ENCODE peak calls at places on chromosomes 6 and 20, in six cellular contexts. D, H, C, X, L and M are unnamed samples.

GRCh38 chr6:37493047-37493995 is 6.4 kb downstream of the CCDC167 start:
- DNase-seq in D (no peak), H (no peak), C (no peak), X (no peak), L (no peak), M (no peak)

GRCh38 chr20:19743650-19744015 is 14.4 kb upstream of the RIN2 start:
- DNase-seq in D (no peak), H (no peak), C (no peak), X (no peak), L (no peak), M (no peak)

GRCh38 chr20:3707508-3707899 is 4.9 kb downstream of the SIGLEC1 start:
- DNase-seq in D (no peak), H (no peak), C (no peak), X (no peak), L (no peak), M (no peak)

GRCh38 chr20:24453917-24454316 is 15.5 kb upstream of the SYNDIG1 start:
- DNase-seq in D (no peak), H (no peak), C (no peak), X (no peak), L (no peak), M (peak; percentile 4)

GRCh38 chr20:64079273-64080012 is at the start of gene RGS19:
- DNase-seq in D (peak; percentile 71), H (peak; percentile 76), C (no peak), X (no peak), L (peak; percentile 67), M (peak; percentile 90)

GRCh38 chr20:49821850-49822249 is 9.2 kb downstream of the SLC9A8 start:
- DNase-seq in D (no peak), H (no peak), C (no peak), X (peak; percentile 11), L (peak; percentile 75), M (no peak)

GRCh38 chr20:55333798-55334197 is 671.5 kb downstream of the CBLN4 start:
- DNase-seq in D (no peak), H (no peak), C (no peak), X (no peak), L (no peak), M (no peak)

GRCh38 chr20:62487564-62488086 is 11.8 kb upstream of the GATA5 start:
- DNase-seq in D (no peak), H (no peak), C (no peak), X (no peak), L (no peak), M (no peak)

GRCh38 chr20:1308067-1308701 is 20.8 kb downstream of the SDCBP2 start:
- DNase-seq in D (no peak), H (no peak), C (no peak), X (no peak), L (no peak), M (no peak)

GRCh38 chr6:118080547-118080946 is 173.5 kb downstream of the SLC35F1 start:
- DNase-seq in D (no peak), H (no peak), C (no peak), X (no peak), L (no peak), M (no peak)

GRCh38 chr6:119501798-119502483 is 152.4 kb upstream of the MAN1A1 start:
- DNase-seq in D (no peak), H (no peak), C (no peak), X (no peak), L (no peak), M (peak; percentile 61)

GRCh38 chr6:151330130-151330715 is 61.1 kb downstream of the ZBTB2 start:
- DNase-seq in D (no peak), H (no peak), C (no peak), X (peak; percentile 81), L (peak; percentile 55), M (no peak)

GRCh38 chr6:77440206-77440976 is 22.9 kb downstream of the HTR1B start:
- DNase-seq in D (no peak), H (no peak), C (no peak), X (no peak), L (no peak), M (no peak)

GRCh38 chr6:12060780-12061619 is 48.9 kb downstream of the HIVEP1 start:
- DNase-seq in D (peak; percentile 83), H (peak; percentile 58), C (no peak), X (no peak), L (no peak), M (peak; percentile 96)

GRCh38 chr20:44074252-44075151 is 112.5 kb downstream of the JPH2 start:
- DNase-seq in D (no peak), H (no peak), C (no peak), X (no peak), L (peak; percentile 62), M (no peak)

GRCh38 chr20:32982617-32983458 is 21.4 kb downstream of the SUN5 start:
- DNase-seq in D (no peak), H (no peak), C (peak; percentile 78), X (no peak), L (no peak), M (no peak)

GRCh38 chr20:33415948-33416347 is 14.6 kb upstream of the CDK5RAP1 start:
- DNase-seq in D (no peak), H (no peak), C (no peak), X (no peak), L (peak; percentile 67), M (peak; percentile 26)

GRCh38 chr20:10332656-10333421 is 101.2 kb downstream of the MKKS start:
- DNase-seq in D (no peak), H (no peak), C (no peak), X (no peak), L (no peak), M (no peak)

GRCh38 chr20:24118781-24119175 is 130.2 kb upstream of the GGTLC1 start:
- DNase-seq in D (no peak), H (no peak), C (no peak), X (no peak), L (peak; percentile 11), M (no peak)

GRCh38 chr6:81049425-81050042 is 702.9 kb downstream of the TENT5A start:
- DNase-seq in D (no peak), H (no peak), C (no peak), X (no peak), L (peak; percentile 3), M (no peak)

GRCh38 chr6:10587694-10588392 is 66.7 kb downstream of the GCNT2 start:
- DNase-seq in D (no peak), H (no peak), C (no peak), X (no peak), L (no peak), M (peak; percentile 16)

GRCh38 chr6:70292144-70292543 is 10.7 kb downstream of the COL9A1 start:
- DNase-seq in D (no peak), H (no peak), C (no peak), X (no peak), L (no peak), M (no peak)

GRCh38 chr6:13369591-13369990 is 41.3 kb upstream of the TBC1D7 start:
- DNase-seq in D (no peak), H (no peak), C (no peak), X (no peak), L (no peak), M (no peak)

GRCh38 chr6:158286413-158286812 is 25.9 kb upstream of the TULP4 start:
- DNase-seq in D (no peak), H (no peak), C (no peak), X (no peak), L (peak; percentile 83), M (no peak)

GRCh38 chr6:69816017-69816416 is 19.2 kb upstream of the LMBRD1 start:
- DNase-seq in D (peak; percentile 29), H (no peak), C (no peak), X (no peak), L (no peak), M (peak; percentile 53)

GRCh38 chr6:11183761-11184362 is 48.6 kb downstream of the NEDD9 start:
- DNase-seq in D (no peak), H (no peak), C (no peak), X (no peak), L (no peak), M (no peak)

GRCh38 chr6:34142599-34142998 is 3.3 kb downstream of the GRM4 start:
- DNase-seq in D (no peak), H (no peak), C (no peak), X (no peak), L (no peak), M (no peak)

GRCh38 chr6:10837692-10837996 is 695 bp downstream of the MAK start:
- DNase-seq in D (peak; percentile 40), H (no peak), C (no peak), X (no peak), L (peak; percentile 46), M (peak; percentile 13)

DNA sequence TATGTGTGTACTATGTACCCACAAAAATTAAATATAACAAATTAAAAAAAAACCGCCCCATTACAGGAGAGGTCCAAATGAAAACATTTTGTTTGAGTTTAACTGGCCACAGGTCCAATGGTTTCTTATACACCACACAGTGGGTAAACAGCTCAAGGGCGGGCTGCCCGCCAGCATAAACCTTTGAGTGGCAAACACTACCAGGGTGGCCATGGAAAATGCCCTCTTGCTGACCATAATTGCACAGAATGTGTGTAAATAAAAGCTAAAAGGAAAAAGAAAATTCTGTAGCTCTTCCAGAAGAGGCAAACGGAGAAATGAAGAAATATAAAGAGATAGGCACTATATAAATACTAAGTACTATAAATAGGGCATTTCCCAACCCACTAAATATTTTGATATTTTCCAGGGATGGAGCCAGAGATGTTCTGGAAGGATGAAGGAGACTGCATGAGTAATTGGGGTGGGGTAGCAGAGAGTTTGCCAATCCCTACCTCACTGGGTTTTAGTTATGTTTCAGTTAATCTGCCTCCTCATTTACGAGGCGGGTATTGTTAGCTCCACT is 1.1 kb upstream of the CDC5L start:
- DNase-seq in D (no peak), H (peak; percentile 76), C (no peak), X (no peak), L (no peak), M (no peak)
- H3K4me3 ChIP-seq in D (peak overlapping the region; percentile 97), H (no peak overlapping the region), C (peak overlapping the region; percentile 69), X (peak overlapping the region; percentile 85), L (peak overlapping the region; percentile 93), M (peak overlapping the region; percentile 75)

DNA sequence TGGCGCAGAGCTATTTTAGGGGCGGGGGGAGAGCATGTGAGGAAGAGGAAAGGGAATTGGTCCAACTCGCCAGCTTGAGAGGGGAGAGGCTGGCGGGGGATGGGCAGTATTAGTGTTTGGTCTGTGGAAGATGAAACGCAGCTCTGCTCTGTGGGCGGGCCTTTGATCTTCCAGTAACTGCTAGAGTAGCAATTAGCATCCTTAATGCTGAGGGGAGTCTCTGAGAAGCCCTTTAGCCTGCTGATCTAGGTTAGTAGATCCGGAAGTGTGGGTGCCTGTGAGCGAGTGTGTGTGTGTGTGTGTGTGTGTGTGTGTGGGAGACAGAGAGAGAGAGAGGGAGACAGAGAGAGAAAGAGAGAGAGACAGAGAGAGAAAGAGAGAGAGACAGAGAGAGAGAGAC is 117.2 kb upstream of the BACH2 start:
- DNase-seq in D (peak; percentile 76), H (no peak), C (no peak), X (no peak), L (peak; percentile 26), M (peak; percentile 41)
- H3K4me3 ChIP-seq in D (peak overlapping the region; percentile 10), H (no peak overlapping the region), C (no peak overlapping the region), X (no peak overlapping the region), L (no peak overlapping the region), M (no peak overlapping the region)

GRCh38 chr6:2777249-2777648 is 12.1 kb downstream of the WRNIP1 start:
- DNase-seq in D (no peak), H (no peak), C (no peak), X (no peak), L (no peak), M (no peak)
- H3K4me3 ChIP-seq in D (no peak overlapping the region), H (no peak overlapping the region), C (no peak overlapping the region), X (no peak overlapping the region), L (no peak overlapping the region), M (no peak overlapping the region)

DNA sequence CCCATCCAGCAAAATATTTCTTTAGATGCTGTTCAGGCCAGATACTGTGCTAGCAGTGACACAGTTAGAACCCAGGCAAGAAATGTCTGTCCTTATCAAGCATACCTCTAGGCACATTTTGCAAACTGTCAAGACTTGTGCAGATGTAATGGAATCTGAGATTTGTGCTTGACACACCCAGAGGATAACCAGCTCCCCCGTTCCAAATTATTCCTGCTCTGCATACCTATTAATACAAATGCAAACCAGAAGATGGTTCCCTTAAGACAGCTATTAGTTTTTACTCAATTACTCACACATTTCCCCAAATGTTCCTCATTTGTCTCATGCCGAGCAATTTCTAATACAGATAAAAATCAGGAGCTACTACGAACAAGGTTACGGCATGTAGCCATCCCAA is 40.4 kb downstream of the ATXN1 start:
- DNase-seq in D (no peak), H (no peak), C (no peak), X (no peak), L (no peak), M (no peak)
- H3K4me3 ChIP-seq in D (no peak overlapping the region), H (no peak overlapping the region), C (no peak overlapping the region), X (no peak overlapping the region), L (no peak overlapping the region), M (no peak overlapping the region)